ENCODE peak calls at places on chromosomes 12 and 14, in eight cellular contexts. P is thoracic aorta, T is progenitor cell of endocrine pancreas, R is cardiac fibroblast, U is left ventricle myocardium inferior, A is body of pancreas, S is bronchial epithelial cell, O is nephron progenitor cell. L is an unnamed sample.

GRCh38 chr12:107027304-107028053 is 40.5 kb upstream of the MTERF2 start:
- DNase-seq in P (no peak), T (no peak), R (peak; percentile 96), U (no peak), A (no peak), S (peak; percentile 99), O (no peak), L (no peak)

GRCh38 chr14:79568566-79568965 is 642.7 kb downstream of the DIO2 start:
- DNase-seq in P (no peak), T (no peak), R (no peak), U (no peak), A (no peak), S (no peak), O (no peak), L (no peak)

GRCh38 chr14:65079201-65079600 is 23.1 kb downstream of the MAX start:
- DNase-seq in P (no peak), T (no peak), R (peak; percentile 21), U (no peak), A (no peak), S (no peak), O (no peak), L (no peak)

GRCh38 chr12:64840129-64840528 is 15.7 kb downstream of the TBC1D30 start:
- DNase-seq in P (no peak), T (no peak), R (no peak), U (no peak), A (no peak), S (peak; percentile 28), O (no peak), L (no peak)

GRCh38 chr12:64221656-64222010 is 463 bp downstream of the KICS2 start:
- DNase-seq in P (peak; percentile 79), T (peak; percentile 64), R (peak; percentile 83), U (peak; percentile 87), A (peak; percentile 89), S (peak; percentile 72), O (peak; percentile 91), L (peak; percentile 92)

GRCh38 chr14:19878029-19878642 is 3.2 kb downstream of the OR4K2 start:
- DNase-seq in P (no peak), T (no peak), R (no peak), U (no peak), A (no peak), S (peak; percentile 2), O (no peak), L (no peak)

GRCh38 chr12:26845057-26845666 is 12.2 kb upstream of the ITPR2 start:
- DNase-seq in P (peak; percentile 15), T (peak; percentile 50), R (peak; percentile 65), U (peak; percentile 48), A (peak; percentile 78), S (no peak), O (peak; percentile 68), L (no peak)

GRCh38 chr12:77591959-77592358 is 238.7 kb upstream of the NAV3 start:
- DNase-seq in P (no peak), T (no peak), R (no peak), U (no peak), A (no peak), S (no peak), O (peak; percentile 14), L (no peak)

GRCh38 chr14:25620515-25620914 is 570.6 kb upstream of the STXBP6 start:
- DNase-seq in P (no peak), T (no peak), R (no peak), U (no peak), A (no peak), S (no peak), O (no peak), L (no peak)

GRCh38 chr12:110590806-110591326 is 7.7 kb upstream of the PPTC7 start:
- DNase-seq in P (no peak), T (no peak), R (peak; percentile 45), U (no peak), A (no peak), S (no peak), O (no peak), L (no peak)

GRCh38 chr14:79555429-79555828 is 655.9 kb downstream of the DIO2 start:
- DNase-seq in P (no peak), T (no peak), R (no peak), U (no peak), A (no peak), S (no peak), O (no peak), L (no peak)

GRCh38 chr12:124605869-124606774 is 38.7 kb upstream of the NCOR2 start:
- DNase-seq in P (no peak), T (no peak), R (no peak), U (no peak), A (no peak), S (no peak), O (no peak), L (no peak)

GRCh38 chr12:4134434-4134762 is 139.2 kb upstream of the CCND2 start:
- DNase-seq in P (no peak), T (no peak), R (no peak), U (no peak), A (no peak), S (no peak), O (peak; percentile 35), L (no peak)

GRCh38 chr12:66176105-66176504 is 6.3 kb upstream of the TMBIM4 start:
- DNase-seq in P (no peak), T (no peak), R (peak; percentile 86), U (no peak), A (no peak), S (no peak), O (no peak), L (no peak)

GRCh38 chr12:63410197-63410596 is 258.1 kb downstream of the DPY19L2 start:
- DNase-seq in P (no peak), T (no peak), R (no peak), U (no peak), A (no peak), S (no peak), O (no peak), L (no peak)

GRCh38 chr14:106343636-106344035 is 817.3 kb downstream of the TMEM121 start:
- DNase-seq in P (no peak), T (no peak), R (no peak), U (no peak), A (no peak), S (no peak), O (no peak), L (peak; percentile 93)

GRCh38 chr12:1611775-1612174 is 17.3 kb upstream of the WNT5B start:
- DNase-seq in P (no peak), T (no peak), R (peak; percentile 93), U (no peak), A (no peak), S (peak; percentile 81), O (no peak), L (no peak)

GRCh38 chr12:98485792-98486347 is 29.5 kb upstream of the TMPO start:
- DNase-seq in P (no peak), T (no peak), R (no peak), U (no peak), A (no peak), S (no peak), O (no peak), L (no peak)

GRCh38 chr12:98478606-98479005 is 36.8 kb upstream of the TMPO start:
- DNase-seq in P (no peak), T (no peak), R (no peak), U (no peak), A (no peak), S (peak; percentile 72), O (no peak), L (no peak)

GRCh38 chr12:98483621-98484455 is 31.6 kb upstream of the TMPO start:
- DNase-seq in P (no peak), T (no peak), R (peak; percentile 45), U (no peak), A (peak; percentile 89), S (no peak), O (no peak), L (no peak)
- TF ChIP-seq CTCF in P (no peak), T (no peak), R (no peak), U (no peak), A (no peak), S (no peak), O (no peak), L (no peak)

GRCh38 chr12:14239350-14239934 is 126.0 kb upstream of the ATF7IP start:
- DNase-seq in P (no peak), T (no peak), R (peak; percentile 80), U (no peak), A (no peak), S (no peak), O (peak; percentile 60), L (no peak)
- TF ChIP-seq CTCF in P (no peak), T (peak; percentile 9), R (no peak), U (no peak), A (peak; percentile 23), S (no peak), O (no peak), L (no peak)

DNA sequence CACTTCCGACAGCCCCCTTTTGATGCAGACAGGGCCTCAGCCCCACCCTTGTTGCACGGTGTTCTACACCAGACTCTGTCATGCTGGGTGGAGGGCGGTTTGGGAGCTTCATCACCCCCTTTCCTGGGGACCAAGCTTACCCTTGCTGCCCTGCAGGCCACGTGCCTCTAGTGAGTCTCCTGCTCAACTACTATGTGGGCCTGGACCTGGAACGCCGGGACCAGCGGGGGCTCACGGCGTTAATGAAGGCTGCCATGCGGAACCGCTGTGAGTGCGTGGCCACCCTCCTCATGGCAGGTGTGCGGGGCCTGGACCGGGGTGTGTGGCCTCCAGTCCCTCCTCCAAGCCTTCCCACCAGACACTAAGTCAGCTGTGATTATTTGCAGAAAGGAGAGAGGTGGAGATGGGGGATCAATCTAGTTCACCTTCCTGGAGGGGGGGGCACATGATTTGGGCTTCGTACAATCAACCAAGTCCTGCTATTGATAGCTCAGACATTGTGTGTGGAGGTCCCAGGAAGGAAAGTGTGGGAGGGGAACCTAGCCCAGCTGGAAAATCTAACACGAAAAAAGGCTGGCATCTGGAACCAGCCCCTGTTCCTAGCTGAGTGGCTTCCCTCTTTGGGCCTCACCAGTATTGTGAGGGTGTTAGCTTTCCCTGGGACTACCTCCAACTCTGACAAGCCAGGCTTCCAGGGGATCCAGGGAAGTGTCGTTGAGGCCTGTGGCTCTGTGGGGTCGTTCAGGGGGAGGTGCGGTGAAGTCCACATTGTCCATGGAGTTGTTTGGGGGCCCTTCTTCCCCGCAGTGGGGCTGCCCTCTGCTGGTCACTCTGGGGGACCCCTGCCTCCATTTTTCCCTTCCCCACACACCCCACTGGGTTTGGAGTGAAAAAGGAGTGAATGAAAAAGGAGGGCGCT is 1.6 kb downstream of the ANKRD33 start:
- DNase-seq in P (no peak), T (no peak), R (peak; percentile 46), U (no peak), A (no peak), S (no peak), O (no peak), L (no peak)
- TF ChIP-seq CTCF in P (no peak), T (peak; percentile 22), R (peak; percentile 3), U (peak; percentile 13), A (no peak), S (no peak), O (peak; percentile 20), L (no peak)

DNA sequence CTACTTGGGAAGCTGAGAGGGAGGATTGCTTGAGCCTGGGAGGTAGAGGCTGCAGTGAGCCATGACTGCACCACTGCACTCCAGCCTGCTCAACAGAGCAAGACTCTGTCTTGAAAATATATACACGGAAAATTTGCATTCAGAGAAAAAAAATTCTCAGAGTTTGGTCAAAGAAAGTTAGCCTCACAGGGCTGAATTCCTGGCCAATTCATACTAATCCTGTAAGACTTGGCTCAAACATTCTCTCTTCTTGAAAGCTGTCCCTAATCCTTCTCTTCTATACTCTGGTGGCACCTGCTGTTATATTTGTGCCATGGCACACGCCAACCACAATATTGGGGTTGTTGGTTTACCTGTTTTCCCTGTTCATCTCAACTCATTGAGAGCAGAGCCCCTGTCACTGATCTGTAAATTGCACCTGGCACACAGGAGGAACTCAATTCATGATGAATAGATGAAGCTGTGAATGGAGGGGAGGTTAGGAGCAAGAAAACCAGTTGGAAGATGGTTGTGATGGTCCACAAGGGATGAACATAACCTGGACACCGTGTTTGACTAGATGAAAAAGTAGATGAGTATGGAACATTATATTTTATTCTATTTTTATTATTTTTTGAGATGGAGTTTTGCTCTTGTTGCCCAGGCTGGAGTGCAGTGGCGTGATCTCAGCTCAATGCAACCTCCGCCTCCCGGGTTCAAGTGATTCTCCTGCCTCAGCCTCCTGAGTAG is 36.8 kb upstream of the SPTSSA start:
- DNase-seq in P (no peak), T (no peak), R (peak; percentile 43), U (no peak), A (peak; percentile 37), S (peak; percentile 37), O (no peak), L (no peak)
- TF ChIP-seq CTCF in P (no peak), T (peak; percentile 18), R (peak; percentile 29), U (peak; percentile 58), A (peak; percentile 84), S (peak; percentile 55), O (no peak), L (peak; percentile 34)